ENCODE peak calls at places on chromosome 20, in six cellular contexts. X is small intestine, L is HCT116, W is spleen, S is A549, C is WERI-Rb-1. A is an unnamed sample.

GRCh38 chr20:1809121-1809520 is 86.1 kb upstream of the SIRPA start:
- DNase-seq in W (no peak), X (no peak), L (no peak), S (peak), C (no peak), A (no peak)

GRCh38 chr20:58618694-58619540 is 32.2 kb upstream of the STX16 start:
- DNase-seq in S (no peak), C (no peak), W (peak), L (no peak), X (no peak), A (no peak)

GRCh38 chr20:22368235-22368634 is 216.1 kb downstream of the FOXA2 start:
- DNase-seq in W (no peak), S (no peak), C (no peak), L (no peak), X (no peak), A (no peak)

GRCh38 chr20:5895626-5896025 is 54.7 kb downstream of the TRMT6 start:
- DNase-seq in X (no peak), L (no peak), C (no peak), S (no peak), W (no peak), A (no peak)

GRCh38 chr20:17636523-17637412 is 45.3 kb downstream of the RRBP1 start:
- DNase-seq in L (no peak), W (no peak), C (peak), X (no peak), S (no peak), A (peak)

GRCh38 chr20:48999890-49000870 is 45.9 kb upstream of the CSE1L start:
- DNase-seq in C (no peak), W (no peak), X (no peak), S (no peak), L (no peak), A (no peak)

GRCh38 chr20:52812231-52812847 is 159.8 kb upstream of the TSHZ2 start:
- DNase-seq in W (no peak), L (no peak), C (no peak), S (peak), X (no peak), A (no peak)

GRCh38 chr20:56628015-56628872 is 862 bp upstream of the TFAP2C start:
- DNase-seq in X (no peak), L (no peak), C (no peak), W (no peak), S (peak), A (no peak)

GRCh38 chr20:29443819-29444218 is 1813.6 kb upstream of the DEFB115 start:
- DNase-seq in C (no peak), X (no peak), W (no peak), S (no peak), L (no peak), A (no peak)

GRCh38 chr20:49132995-49133451 is 55.1 kb downstream of the STAU1 start:
- DNase-seq in L (peak), S (peak), W (no peak), C (no peak), X (peak), A (no peak)

GRCh38 chr20:37240337-37241055 is 21.1 kb downstream of the GHRH start:
- DNase-seq in C (no peak), L (no peak), S (no peak), X (no peak), W (no peak), A (no peak)

DNA sequence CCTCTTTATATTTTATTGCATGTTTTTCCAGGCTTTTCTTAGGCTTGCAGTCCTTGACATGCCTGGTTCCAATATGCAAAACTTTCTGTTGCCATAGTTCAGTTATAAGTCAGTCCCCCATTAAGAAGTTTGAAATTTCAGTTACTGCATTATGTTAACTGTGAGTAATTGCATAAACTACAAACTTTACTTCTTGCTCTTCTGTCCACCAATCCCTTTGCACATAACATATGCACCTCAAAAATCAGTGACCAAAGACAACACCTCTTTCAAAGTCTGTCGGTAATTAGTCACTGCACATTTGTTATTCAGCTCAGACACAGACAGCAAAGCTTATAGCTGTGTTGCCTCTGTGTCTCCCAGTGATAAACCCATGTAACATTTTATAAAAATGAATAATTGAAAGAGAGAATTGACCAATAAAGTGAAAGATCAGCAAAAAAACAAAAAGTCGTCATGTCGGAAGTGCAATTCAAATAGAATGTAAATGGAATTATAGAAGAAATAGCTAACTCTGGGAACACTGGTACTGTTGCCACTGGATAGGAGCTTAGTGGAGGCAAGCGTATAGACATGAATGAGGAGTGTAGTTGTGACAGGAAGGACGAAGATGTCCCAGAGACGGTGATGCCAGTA is 50.3 kb upstream of the BTBD3 start:
- DNase-seq in C (no peak), X (no peak), W (no peak), S (no peak), L (no peak), A (no peak)
- H3K27ac ChIP-seq in C (no peak), X (no peak), W (no peak), S (no peak), L (no peak), A (no peak)

GRCh38 chr20:42530855-42531674 is 658.6 kb downstream of the PTPRT start:
- DNase-seq in W (no peak), C (peak), L (no peak), X (peak), S (peak), A (peak)

DNA sequence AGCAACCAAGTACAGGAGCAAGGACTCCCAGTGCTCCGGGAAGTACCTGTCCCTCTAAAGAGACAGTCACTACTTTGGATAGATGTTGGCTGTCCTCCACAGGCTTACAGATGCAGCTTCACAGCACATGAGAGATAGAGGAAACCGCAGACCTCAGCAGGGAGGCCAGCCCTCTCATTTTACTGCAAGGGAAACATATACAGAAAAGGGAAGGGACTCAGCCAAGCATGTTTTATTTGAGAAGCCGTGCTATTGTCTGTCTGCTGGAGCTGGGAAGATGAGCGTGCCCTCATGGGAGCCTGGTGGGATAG is 658.1 kb downstream of the PTPRT start:
- DNase-seq in X (no peak), S (no peak), L (no peak), W (no peak), C (no peak), A (no peak)
- H3K27ac ChIP-seq in X (no peak), S (no peak), L (no peak), W (no peak), C (no peak), A (no peak)

GRCh38 chr20:33863440-33864323 is 52.5 kb downstream of the CHMP4B start:
- DNase-seq in C (no peak), W (no peak), L (no peak), S (no peak), X (no peak), A (no peak)
- H3K27ac ChIP-seq in C (no peak), W (no peak), L (no peak), S (no peak), X (no peak), A (no peak)

GRCh38 chr20:25408890-25409289 is 1.4 kb downstream of the GINS1 start:
- DNase-seq in S (no peak), C (no peak), X (no peak), L (no peak), W (no peak), A (no peak)
- H3K27ac ChIP-seq in S (peak), C (no peak), X (no peak), L (no peak), W (no peak), A (no peak)

GRCh38 chr20:44743080-44743701 is 2.5 kb upstream of the KCNK15 start:
- DNase-seq in W (no peak), X (no peak), S (no peak), C (no peak), L (no peak), A (no peak)
- H3K27ac ChIP-seq in W (no peak), X (no peak), S (no peak), C (peak), L (no peak), A (no peak)

DNA sequence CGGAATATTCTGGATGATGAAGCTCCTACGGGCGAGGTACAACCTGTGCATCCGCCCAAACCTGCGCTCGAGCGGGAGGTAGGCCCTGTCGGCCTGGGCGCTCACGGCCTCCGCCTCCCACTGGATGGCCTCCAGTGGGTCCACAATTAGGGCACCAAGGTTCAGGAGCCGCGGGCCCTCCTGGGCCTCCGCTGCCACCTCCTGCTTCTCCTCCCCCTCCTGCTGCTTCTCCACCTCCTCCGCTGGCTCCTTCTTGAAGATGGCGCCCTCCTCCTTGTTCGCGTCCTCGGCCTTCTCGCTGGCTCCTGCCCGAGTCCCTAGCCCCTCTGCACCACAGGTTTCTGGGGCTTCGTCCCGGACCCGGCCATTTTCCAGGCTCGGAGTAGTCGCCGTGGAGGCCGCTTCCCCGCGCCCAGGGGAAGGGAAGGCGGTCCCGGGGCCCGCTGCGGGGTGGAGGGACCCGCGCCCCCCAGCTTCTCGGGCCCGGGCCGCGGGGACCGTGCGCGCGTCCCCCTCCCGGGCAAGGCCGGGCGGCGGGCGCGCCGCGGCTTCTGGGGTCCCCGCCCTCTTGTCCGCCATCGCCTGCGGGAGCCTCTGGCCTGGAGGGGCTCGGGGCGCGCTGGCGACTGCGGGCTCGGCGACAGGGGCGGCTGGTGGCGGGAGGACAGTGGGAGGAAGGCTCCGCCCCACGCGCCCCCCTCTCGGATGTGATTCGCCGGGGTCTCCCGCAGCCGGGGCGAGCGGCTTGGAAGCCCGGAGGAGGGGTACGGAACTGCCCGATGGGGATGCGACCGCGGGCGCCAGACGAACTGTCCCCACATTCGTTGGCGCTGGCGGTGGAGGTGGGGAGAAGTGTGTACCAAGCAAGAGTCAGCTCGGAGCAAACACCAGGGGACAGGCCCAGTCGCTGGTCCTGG is 17.6 kb downstream of the PLAGL2 start:
- DNase-seq in L (no peak), S (no peak), W (peak), X (peak), C (peak), A (peak)
- H3K27ac ChIP-seq in L (no peak), S (no peak), W (peak), X (peak), C (peak), A (peak)

GRCh38 chr20:4455996-4456395 is 265.7 kb upstream of the PRND start:
- DNase-seq in W (no peak), S (no peak), X (no peak), L (no peak), C (no peak), A (no peak)
- H3K27ac ChIP-seq in W (no peak), S (no peak), X (no peak), L (no peak), C (no peak), A (no peak)